ENCODE peak calls at places on chromosomes 11 and 22, in seven cellular contexts. One of them, this sample, is unnamed.

GRCh38 chr11:125451400-125452124 is 44.5 kb downstream of the FEZ1 start:
- DNase-seq in nephron progenitor cell: peak; percentile 84
- DNase-seq in nucleus accumbens: peak; percentile 81
- DNase-seq in left lung: no peak
- DNase-seq in stimulated activated CD4-positive, alpha-beta T cell treated with anti-CD3 and anti-CD28 coated beads, TNF-alpha, amount 100 ng/mL, for 4 hours: no peak
- DNase-seq in CD4-positive, alpha-beta memory T cell: no peak
- DNase-seq in H9: peak; percentile 91
- DNase-seq in this sample: peak; percentile 82

GRCh38 chr11:86978247-86978646 is 23.1 kb upstream of the FZD4 start:
- DNase-seq in nephron progenitor cell: no peak
- DNase-seq in nucleus accumbens: no peak
- DNase-seq in left lung: no peak
- DNase-seq in stimulated activated CD4-positive, alpha-beta T cell treated with anti-CD3 and anti-CD28 coated beads, TNF-alpha, amount 100 ng/mL, for 4 hours: no peak
- DNase-seq in CD4-positive, alpha-beta memory T cell: no peak
- DNase-seq in H9: no peak
- DNase-seq in this sample: no peak

GRCh38 chr22:50270302-50271010 is at the start of gene MAPK11:
- DNase-seq in nephron progenitor cell: peak; percentile 94
- DNase-seq in nucleus accumbens: no peak
- DNase-seq in left lung: peak; percentile 72
- DNase-seq in stimulated activated CD4-positive, alpha-beta T cell treated with anti-CD3 and anti-CD28 coated beads, TNF-alpha, amount 100 ng/mL, for 4 hours: peak; percentile 63
- DNase-seq in CD4-positive, alpha-beta memory T cell: peak; percentile 80
- DNase-seq in H9: peak; percentile 84
- DNase-seq in this sample: peak; percentile 84

GRCh38 chr11:111793863-111794262 is 27.7 kb upstream of the PPP2R1B start:
- DNase-seq in nephron progenitor cell: no peak
- DNase-seq in nucleus accumbens: no peak
- DNase-seq in left lung: no peak
- DNase-seq in stimulated activated CD4-positive, alpha-beta T cell treated with anti-CD3 and anti-CD28 coated beads, TNF-alpha, amount 100 ng/mL, for 4 hours: no peak
- DNase-seq in CD4-positive, alpha-beta memory T cell: no peak
- DNase-seq in H9: no peak
- DNase-seq in this sample: no peak

GRCh38 chr11:133347988-133348387 is 184.3 kb downstream of the OPCML start:
- DNase-seq in nephron progenitor cell: no peak
- DNase-seq in nucleus accumbens: no peak
- DNase-seq in left lung: no peak
- DNase-seq in stimulated activated CD4-positive, alpha-beta T cell treated with anti-CD3 and anti-CD28 coated beads, TNF-alpha, amount 100 ng/mL, for 4 hours: no peak
- DNase-seq in CD4-positive, alpha-beta memory T cell: no peak
- DNase-seq in H9: no peak
- DNase-seq in this sample: no peak

GRCh38 chr11:119078675-119079420 is 5.8 kb upstream of the HMBS start:
- DNase-seq in nephron progenitor cell: no peak
- DNase-seq in nucleus accumbens: no peak
- DNase-seq in left lung: no peak
- DNase-seq in stimulated activated CD4-positive, alpha-beta T cell treated with anti-CD3 and anti-CD28 coated beads, TNF-alpha, amount 100 ng/mL, for 4 hours: no peak
- DNase-seq in CD4-positive, alpha-beta memory T cell: no peak
- DNase-seq in H9: no peak
- DNase-seq in this sample: no peak

GRCh38 chr11:85912414-85912813 is 57.2 kb downstream of the CCDC83 start:
- DNase-seq in nephron progenitor cell: no peak
- DNase-seq in nucleus accumbens: no peak
- DNase-seq in left lung: no peak
- DNase-seq in stimulated activated CD4-positive, alpha-beta T cell treated with anti-CD3 and anti-CD28 coated beads, TNF-alpha, amount 100 ng/mL, for 4 hours: no peak
- DNase-seq in CD4-positive, alpha-beta memory T cell: no peak
- DNase-seq in H9: no peak
- DNase-seq in this sample: no peak

GRCh38 chr11:11553595-11553994 is 68.2 kb downstream of the GALNT18 start:
- DNase-seq in nephron progenitor cell: no peak
- DNase-seq in nucleus accumbens: no peak
- DNase-seq in left lung: peak; percentile 38
- DNase-seq in stimulated activated CD4-positive, alpha-beta T cell treated with anti-CD3 and anti-CD28 coated beads, TNF-alpha, amount 100 ng/mL, for 4 hours: no peak
- DNase-seq in CD4-positive, alpha-beta memory T cell: no peak
- DNase-seq in H9: no peak
- DNase-seq in this sample: peak; percentile 63

GRCh38 chr11:72363112-72363511 is 71.2 kb downstream of the CLPB start:
- DNase-seq in nephron progenitor cell: no peak
- DNase-seq in nucleus accumbens: no peak
- DNase-seq in left lung: no peak
- DNase-seq in stimulated activated CD4-positive, alpha-beta T cell treated with anti-CD3 and anti-CD28 coated beads, TNF-alpha, amount 100 ng/mL, for 4 hours: no peak
- DNase-seq in CD4-positive, alpha-beta memory T cell: no peak
- DNase-seq in H9: no peak
- DNase-seq in this sample: no peak

GRCh38 chr22:39502789-39503464 is 837 bp downstream of the MIEF1 start:
- DNase-seq in nephron progenitor cell: no peak
- DNase-seq in nucleus accumbens: no peak
- DNase-seq in left lung: no peak
- DNase-seq in stimulated activated CD4-positive, alpha-beta T cell treated with anti-CD3 and anti-CD28 coated beads, TNF-alpha, amount 100 ng/mL, for 4 hours: no peak
- DNase-seq in CD4-positive, alpha-beta memory T cell: no peak
- DNase-seq in H9: no peak
- DNase-seq in this sample: no peak

GRCh38 chr11:43072911-43073310 is 238.9 kb upstream of the API5 start:
- DNase-seq in nephron progenitor cell: no peak
- DNase-seq in nucleus accumbens: no peak
- DNase-seq in left lung: no peak
- DNase-seq in stimulated activated CD4-positive, alpha-beta T cell treated with anti-CD3 and anti-CD28 coated beads, TNF-alpha, amount 100 ng/mL, for 4 hours: no peak
- DNase-seq in CD4-positive, alpha-beta memory T cell: no peak
- DNase-seq in H9: no peak
- DNase-seq in this sample: no peak

GRCh38 chr11:34364102-34364501 is 6.3 kb upstream of the ABTB2 start:
- DNase-seq in nephron progenitor cell: no peak
- DNase-seq in nucleus accumbens: no peak
- DNase-seq in left lung: no peak
- DNase-seq in stimulated activated CD4-positive, alpha-beta T cell treated with anti-CD3 and anti-CD28 coated beads, TNF-alpha, amount 100 ng/mL, for 4 hours: no peak
- DNase-seq in CD4-positive, alpha-beta memory T cell: no peak
- DNase-seq in H9: no peak
- DNase-seq in this sample: no peak

GRCh38 chr11:18324381-18324780 is 2.0 kb downstream of the GTF2H1 start:
- DNase-seq in nephron progenitor cell: no peak
- DNase-seq in nucleus accumbens: no peak
- DNase-seq in left lung: no peak
- DNase-seq in stimulated activated CD4-positive, alpha-beta T cell treated with anti-CD3 and anti-CD28 coated beads, TNF-alpha, amount 100 ng/mL, for 4 hours: no peak
- DNase-seq in CD4-positive, alpha-beta memory T cell: no peak
- DNase-seq in H9: no peak
- DNase-seq in this sample: no peak

GRCh38 chr22:30910358-30910757 is 58.2 kb downstream of the MORC2 start:
- DNase-seq in nephron progenitor cell: no peak
- DNase-seq in nucleus accumbens: no peak
- DNase-seq in left lung: no peak
- DNase-seq in stimulated activated CD4-positive, alpha-beta T cell treated with anti-CD3 and anti-CD28 coated beads, TNF-alpha, amount 100 ng/mL, for 4 hours: no peak
- DNase-seq in CD4-positive, alpha-beta memory T cell: no peak
- DNase-seq in H9: no peak
- DNase-seq in this sample: no peak

GRCh38 chr22:29108137-29108536 is 35.3 kb downstream of the KREMEN1 start:
- DNase-seq in nephron progenitor cell: no peak
- DNase-seq in nucleus accumbens: no peak
- DNase-seq in left lung: no peak
- DNase-seq in stimulated activated CD4-positive, alpha-beta T cell treated with anti-CD3 and anti-CD28 coated beads, TNF-alpha, amount 100 ng/mL, for 4 hours: no peak
- DNase-seq in CD4-positive, alpha-beta memory T cell: no peak
- DNase-seq in H9: no peak
- DNase-seq in this sample: no peak

GRCh38 chr11:75208444-75208843 is 32.1 kb upstream of the TPBGL start:
- DNase-seq in nephron progenitor cell: no peak
- DNase-seq in nucleus accumbens: no peak
- DNase-seq in left lung: no peak
- DNase-seq in stimulated activated CD4-positive, alpha-beta T cell treated with anti-CD3 and anti-CD28 coated beads, TNF-alpha, amount 100 ng/mL, for 4 hours: no peak
- DNase-seq in CD4-positive, alpha-beta memory T cell: no peak
- DNase-seq in H9: no peak
- DNase-seq in this sample: no peak

GRCh38 chr22:24046024-24046423 is 34.9 kb downstream of the CABIN1 start:
- DNase-seq in nephron progenitor cell: no peak
- DNase-seq in nucleus accumbens: no peak
- DNase-seq in left lung: no peak
- DNase-seq in stimulated activated CD4-positive, alpha-beta T cell treated with anti-CD3 and anti-CD28 coated beads, TNF-alpha, amount 100 ng/mL, for 4 hours: no peak
- DNase-seq in CD4-positive, alpha-beta memory T cell: no peak
- DNase-seq in H9: no peak
- DNase-seq in this sample: no peak

GRCh38 chr11:75785187-75785586 is 16.6 kb downstream of the DGAT2 start:
- DNase-seq in nephron progenitor cell: no peak
- DNase-seq in nucleus accumbens: no peak
- DNase-seq in left lung: no peak
- DNase-seq in stimulated activated CD4-positive, alpha-beta T cell treated with anti-CD3 and anti-CD28 coated beads, TNF-alpha, amount 100 ng/mL, for 4 hours: no peak
- DNase-seq in CD4-positive, alpha-beta memory T cell: no peak
- DNase-seq in H9: no peak
- DNase-seq in this sample: no peak

GRCh38 chr11:14643697-14644395 is at the start of gene PDE3B:
- DNase-seq in nephron progenitor cell: peak; percentile 85
- DNase-seq in nucleus accumbens: peak; percentile 19
- DNase-seq in left lung: peak; percentile 90
- DNase-seq in stimulated activated CD4-positive, alpha-beta T cell treated with anti-CD3 and anti-CD28 coated beads, TNF-alpha, amount 100 ng/mL, for 4 hours: peak; percentile 42
- DNase-seq in CD4-positive, alpha-beta memory T cell: peak; percentile 71
- DNase-seq in H9: peak; percentile 90
- DNase-seq in this sample: peak; percentile 78

GRCh38 chr11:95835768-95836488 is 45.6 kb downstream of the CEP57 start:
- DNase-seq in nephron progenitor cell: peak; percentile 62
- DNase-seq in nucleus accumbens: peak; percentile 1
- DNase-seq in left lung: peak; percentile 53
- DNase-seq in stimulated activated CD4-positive, alpha-beta T cell treated with anti-CD3 and anti-CD28 coated beads, TNF-alpha, amount 100 ng/mL, for 4 hours: peak; percentile 32
- DNase-seq in CD4-positive, alpha-beta memory T cell: peak; percentile 64
- DNase-seq in H9: peak; percentile 64
- DNase-seq in this sample: peak; percentile 69

This sample was measured in sciatic nerve.